ENCODE peak calls at places on chromosomes 16 and 17, in five cellular contexts. One of them, this sample, is unnamed.

GRCh38 chr16:14303654-14304394 is 232.7 kb downstream of the MRTFB start:
- DNase-seq in mucosa of descending colon: no peak
- DNase-seq in A673: no peak
- DNase-seq in Peyer's patch: no peak
- DNase-seq in adrenal gland: no peak
- DNase-seq in this sample: no peak

GRCh38 chr17:47649972-47650524 is 329 bp downstream of the KPNB1 start:
- DNase-seq in mucosa of descending colon: no peak
- DNase-seq in A673: no peak
- DNase-seq in Peyer's patch: no peak
- DNase-seq in adrenal gland: no peak
- DNase-seq in this sample: no peak

GRCh38 chr16:80663078-80663477 is 122.3 kb downstream of the DYNLRB2 start:
- DNase-seq in mucosa of descending colon: no peak
- DNase-seq in A673: no peak
- DNase-seq in Peyer's patch: no peak
- DNase-seq in adrenal gland: no peak
- DNase-seq in this sample: no peak

GRCh38 chr17:44130693-44131349 is 7.4 kb upstream of the HDAC5 start:
- DNase-seq in mucosa of descending colon: no peak
- DNase-seq in A673: no peak
- DNase-seq in Peyer's patch: no peak
- DNase-seq in adrenal gland: no peak
- DNase-seq in this sample: no peak

GRCh38 chr17:72538921-72539352 is 418.1 kb downstream of the SOX9 start:
- DNase-seq in mucosa of descending colon: no peak
- DNase-seq in A673: no peak
- DNase-seq in Peyer's patch: no peak
- DNase-seq in adrenal gland: no peak
- DNase-seq in this sample: no peak

GRCh38 chr17:60372790-60373483 is 19.0 kb downstream of the USP32 start:
- DNase-seq in mucosa of descending colon: no peak
- DNase-seq in A673: no peak
- DNase-seq in Peyer's patch: no peak
- DNase-seq in adrenal gland: no peak
- DNase-seq in this sample: no peak

GRCh38 chr17:17905036-17905320 is 67.2 kb downstream of the TOM1L2 start:
- DNase-seq in mucosa of descending colon: no peak
- DNase-seq in A673: no peak
- DNase-seq in Peyer's patch: no peak
- DNase-seq in adrenal gland: no peak
- DNase-seq in this sample: no peak

GRCh38 chr16:66551788-66552287 is 538 bp upstream of the CKLF start:
- DNase-seq in mucosa of descending colon: peak; percentile 16
- DNase-seq in A673: no peak
- DNase-seq in Peyer's patch: no peak
- DNase-seq in adrenal gland: no peak
- DNase-seq in this sample: no peak

GRCh38 chr16:89924298-89924924 is 1.3 kb downstream of the TUBB3 start:
- DNase-seq in mucosa of descending colon: peak; percentile 40
- DNase-seq in A673: peak; percentile 86
- DNase-seq in Peyer's patch: peak; percentile 47
- DNase-seq in adrenal gland: peak; percentile 35
- DNase-seq in this sample: no peak

GRCh38 chr16:56933266-56933619 is 1.3 kb downstream of the HERPUD1 start:
- DNase-seq in mucosa of descending colon: no peak
- DNase-seq in A673: no peak
- DNase-seq in Peyer's patch: no peak
- DNase-seq in adrenal gland: no peak
- DNase-seq in this sample: no peak

GRCh38 chr16:8496364-8496763 is 93.9 kb downstream of the TMEM114 start:
- DNase-seq in mucosa of descending colon: no peak
- DNase-seq in A673: no peak
- DNase-seq in Peyer's patch: no peak
- DNase-seq in adrenal gland: no peak
- DNase-seq in this sample: no peak

GRCh38 chr16:8489580-8489979 is 100.7 kb downstream of the TMEM114 start:
- DNase-seq in mucosa of descending colon: no peak
- DNase-seq in A673: no peak
- DNase-seq in Peyer's patch: no peak
- DNase-seq in adrenal gland: no peak
- DNase-seq in this sample: no peak

GRCh38 chr16:8492690-8493089 is 97.6 kb downstream of the TMEM114 start:
- DNase-seq in mucosa of descending colon: no peak
- DNase-seq in A673: no peak
- DNase-seq in Peyer's patch: no peak
- DNase-seq in adrenal gland: no peak
- DNase-seq in this sample: no peak

DNA sequence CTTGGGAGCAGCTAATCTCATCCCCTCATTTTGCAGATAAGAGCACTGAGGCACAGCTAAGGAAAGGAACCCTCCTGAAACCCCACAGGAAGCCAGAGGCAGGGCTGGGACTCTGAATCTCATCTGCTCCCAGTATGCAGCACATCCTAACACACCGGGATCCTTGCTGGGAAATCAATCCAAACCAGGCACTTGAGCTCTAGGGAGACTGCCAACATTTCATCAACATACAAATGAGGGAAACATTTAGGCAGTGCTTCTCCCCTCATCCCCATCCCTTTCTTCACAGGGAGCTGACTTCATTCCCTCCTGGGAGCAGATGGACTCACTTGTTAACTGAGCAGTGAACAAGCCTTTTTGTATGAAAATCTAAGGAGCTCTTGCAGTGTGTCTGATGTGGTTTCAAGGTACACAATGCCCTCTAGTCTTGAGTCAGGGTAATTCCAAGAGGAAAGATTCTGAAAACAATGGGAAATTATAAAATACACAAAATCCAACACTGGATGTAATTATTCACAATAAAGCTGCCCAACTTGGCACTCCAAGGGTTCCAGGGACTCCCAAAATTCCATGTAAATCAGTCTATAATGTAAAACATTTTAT is 96.3 kb downstream of the TMEM114 start:
- DNase-seq in mucosa of descending colon: no peak
- DNase-seq in A673: no peak
- DNase-seq in Peyer's patch: no peak
- DNase-seq in adrenal gland: no peak
- DNase-seq in this sample: no peak
- TF ChIP-seq CTCF in mucosa of descending colon: no peak
- TF ChIP-seq CTCF in A673: no peak
- TF ChIP-seq CTCF in Peyer's patch: peak; percentile 44
- TF ChIP-seq CTCF in adrenal gland: no peak
- TF ChIP-seq CTCF in this sample: no peak

DNA sequence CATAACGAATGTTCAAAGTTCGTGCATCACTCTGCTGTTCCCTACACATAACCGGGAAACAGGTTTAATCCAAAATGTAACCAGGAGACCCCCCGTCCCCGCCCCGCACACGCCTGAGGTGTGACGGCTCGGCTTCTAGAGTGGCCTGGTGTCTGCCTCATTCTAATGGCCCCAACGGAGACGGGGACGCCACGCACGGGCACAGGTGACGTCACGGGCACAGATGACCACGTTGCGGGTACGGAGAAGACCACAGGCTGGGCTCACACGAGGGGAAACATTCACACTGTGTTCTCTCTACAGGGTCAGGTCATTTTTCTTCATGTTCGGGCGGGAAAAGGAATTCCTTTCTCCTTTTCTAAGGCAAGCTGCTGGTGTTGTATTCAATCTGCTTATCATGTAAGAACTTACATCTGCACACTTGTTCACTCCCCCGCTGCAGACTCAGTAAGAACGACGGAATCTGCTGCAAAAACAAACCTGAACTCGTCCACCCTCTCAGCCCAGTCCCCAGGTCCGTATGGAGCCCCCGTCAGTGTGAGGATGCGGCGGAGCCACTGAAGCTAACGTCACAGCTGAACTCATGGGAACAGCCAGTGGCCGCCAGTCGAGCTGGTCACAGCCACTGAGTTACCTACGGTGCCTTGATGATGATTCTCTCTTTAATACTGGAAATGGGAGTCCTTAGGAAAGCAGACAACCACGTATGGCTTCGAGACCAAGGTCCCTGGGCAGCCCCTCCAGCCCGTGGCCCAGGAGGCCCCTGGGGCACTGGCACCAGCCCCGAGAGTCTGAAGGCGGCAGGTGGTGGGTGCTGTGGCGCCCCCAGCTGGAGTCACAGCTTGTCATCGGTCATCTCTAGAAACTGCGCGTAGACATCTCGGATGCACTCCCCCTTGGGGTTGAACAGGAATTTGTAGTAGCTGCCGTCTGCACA is 32.9 kb downstream of the WDR45B start:
- DNase-seq in mucosa of descending colon: no peak
- DNase-seq in A673: no peak
- DNase-seq in Peyer's patch: no peak
- DNase-seq in adrenal gland: no peak
- DNase-seq in this sample: no peak
- TF ChIP-seq CTCF in mucosa of descending colon: no peak
- TF ChIP-seq CTCF in A673: peak; percentile 37
- TF ChIP-seq CTCF in Peyer's patch: no peak
- TF ChIP-seq CTCF in adrenal gland: no peak
- TF ChIP-seq CTCF in this sample: peak; percentile 45

GRCh38 chr16:52069866-52070265 is 477.1 kb downstream of the TOX3 start:
- DNase-seq in mucosa of descending colon: no peak
- DNase-seq in A673: peak; percentile 79
- DNase-seq in Peyer's patch: no peak
- DNase-seq in adrenal gland: no peak
- DNase-seq in this sample: no peak
- TF ChIP-seq CTCF in mucosa of descending colon: no peak
- TF ChIP-seq CTCF in A673: peak; percentile 67
- TF ChIP-seq CTCF in Peyer's patch: peak; percentile 49
- TF ChIP-seq CTCF in adrenal gland: no peak
- TF ChIP-seq CTCF in this sample: peak; percentile 88

GRCh38 chr16:24689128-24689527 is 40.3 kb upstream of the TNRC6A start:
- DNase-seq in mucosa of descending colon: no peak
- DNase-seq in A673: peak; percentile 73
- DNase-seq in Peyer's patch: no peak
- DNase-seq in adrenal gland: peak; percentile 71
- DNase-seq in this sample: no peak
- TF ChIP-seq CTCF in mucosa of descending colon: no peak
- TF ChIP-seq CTCF in A673: peak; percentile 79
- TF ChIP-seq CTCF in Peyer's patch: peak; percentile 20
- TF ChIP-seq CTCF in adrenal gland: peak; percentile 58
- TF ChIP-seq CTCF in this sample: peak; percentile 84

DNA sequence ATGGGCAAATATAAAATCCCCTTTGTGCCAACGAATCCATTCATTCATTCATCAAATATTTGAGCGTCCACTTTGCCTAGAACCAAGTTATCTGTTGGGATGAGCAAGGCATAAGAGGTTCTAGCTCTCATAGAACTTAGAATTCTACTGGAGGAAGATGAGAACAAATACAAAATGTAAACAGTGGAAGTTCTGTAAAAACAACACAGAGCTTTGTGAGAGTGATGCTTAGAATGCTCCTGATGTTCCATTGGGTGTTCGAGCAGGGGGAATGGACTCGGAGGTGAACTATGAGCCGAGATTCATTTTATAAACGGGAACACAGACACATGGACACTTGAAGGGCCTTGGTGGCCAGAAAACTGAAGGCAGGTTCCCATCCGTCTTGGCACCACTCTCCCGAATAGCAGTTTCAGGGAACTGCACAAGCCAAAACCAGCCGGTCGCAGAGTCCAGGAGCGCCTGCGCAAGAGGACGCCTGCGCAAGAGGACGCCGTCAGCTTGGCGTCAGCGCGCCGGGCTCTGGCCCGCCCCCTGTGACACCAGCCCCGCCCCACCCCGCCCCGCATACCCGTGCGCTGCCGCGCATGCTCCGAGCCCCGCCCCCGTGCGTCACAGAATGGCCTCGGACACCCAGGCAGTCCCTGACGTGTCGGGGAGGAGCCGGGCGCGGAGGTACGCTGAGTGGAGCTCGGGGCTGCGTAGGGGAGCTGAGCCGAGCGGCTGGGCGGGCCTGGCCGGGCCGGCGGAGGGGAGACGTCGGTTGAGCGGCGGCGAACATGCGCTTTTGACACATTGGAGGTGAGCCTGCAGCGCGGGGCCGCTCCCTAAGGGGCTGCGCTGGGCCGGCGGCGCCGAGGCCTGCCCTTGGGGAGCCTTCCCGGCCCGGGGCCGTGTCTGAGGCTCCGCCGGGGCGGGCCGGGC is at the start of gene NDEL1:
- DNase-seq in mucosa of descending colon: peak; percentile 99
- DNase-seq in A673: peak; percentile 99
- DNase-seq in Peyer's patch: peak; percentile 100
- DNase-seq in adrenal gland: peak; percentile 99
- DNase-seq in this sample: peak; percentile 100
- TF ChIP-seq CTCF in mucosa of descending colon: no peak
- TF ChIP-seq CTCF in A673: no peak
- TF ChIP-seq CTCF in Peyer's patch: no peak
- TF ChIP-seq CTCF in adrenal gland: no peak
- TF ChIP-seq CTCF in this sample: no peak

GRCh38 chr17:56676807-56677206 is 83.3 kb downstream of the NOG start:
- DNase-seq in mucosa of descending colon: no peak
- DNase-seq in A673: no peak
- DNase-seq in Peyer's patch: no peak
- DNase-seq in adrenal gland: no peak
- DNase-seq in this sample: no peak
- TF ChIP-seq CTCF in mucosa of descending colon: no peak
- TF ChIP-seq CTCF in A673: peak; percentile 13
- TF ChIP-seq CTCF in Peyer's patch: no peak
- TF ChIP-seq CTCF in adrenal gland: no peak
- TF ChIP-seq CTCF in this sample: peak; percentile 35